ENCODE peak calls at places on chromosomes 11 and 22, in ten cellular contexts. T is WERI-Rb-1, P is tibial nerve, U is prostate gland, V is fibroblast of mammary gland, M is neural progenitor cell, I is AG10803, B is fibroblast of lung, H is body of pancreas, D is AG04450. F is an unnamed sample.

GRCh38 chr11:45285931-45286632 is at the start of gene SYT13:
- DNase-seq in T (peak; percentile 91), P (no peak), U (peak; percentile 60), V (no peak), M (peak; percentile 90), I (no peak), B (peak; percentile 13), H (peak; percentile 75), D (no peak), F (no peak)

GRCh38 chr11:70872950-70873735 is 379.2 kb downstream of the SHANK2 start:
- DNase-seq in T (no peak), P (no peak), U (no peak), V (no peak), M (peak; percentile 36), I (no peak), B (no peak), H (no peak), D (no peak), F (no peak)

GRCh38 chr11:2944530-2944929 is 15.3 kb upstream of the PHLDA2 start:
- DNase-seq in T (no peak), P (no peak), U (no peak), V (no peak), M (no peak), I (no peak), B (peak; percentile 52), H (no peak), D (no peak), F (no peak)

GRCh38 chr11:78809931-78810481 is 235.3 kb upstream of the NARS2 start:
- DNase-seq in T (no peak), P (no peak), U (peak; percentile 17), V (peak; percentile 37), M (no peak), I (peak; percentile 55), B (no peak), H (no peak), D (peak; percentile 86), F (peak; percentile 79)

GRCh38 chr11:2929511-2929879 is 275 bp upstream of the PHLDA2 start:
- DNase-seq in T (no peak), P (no peak), U (peak; percentile 68), V (peak; percentile 70), M (peak; percentile 57), I (peak; percentile 72), B (peak; percentile 77), H (peak; percentile 75), D (no peak), F (peak; percentile 86)

GRCh38 chr11:122261546-122261945 is 145.5 kb upstream of the BLID start:
- DNase-seq in T (no peak), P (no peak), U (no peak), V (peak; percentile 11), M (no peak), I (no peak), B (no peak), H (no peak), D (no peak), F (peak; percentile 13)

GRCh38 chr11:32698579-32698978 is 95.9 kb downstream of the CCDC73 start:
- DNase-seq in T (no peak), P (no peak), U (no peak), V (no peak), M (no peak), I (no peak), B (peak; percentile 1), H (no peak), D (no peak), F (no peak)

GRCh38 chr11:79007811-79008294 is 433.0 kb downstream of the TENM4 start:
- DNase-seq in T (no peak), P (no peak), U (no peak), V (no peak), M (no peak), I (no peak), B (no peak), H (no peak), D (no peak), F (no peak)

GRCh38 chr11:109728056-109728455 is 306.1 kb downstream of the C11orf87 start:
- DNase-seq in T (no peak), P (no peak), U (no peak), V (no peak), M (no peak), I (no peak), B (peak; percentile 13), H (no peak), D (no peak), F (no peak)

GRCh38 chr11:102293873-102294601 is 23.2 kb upstream of the BIRC3 start:
- DNase-seq in T (no peak), P (no peak), U (peak; percentile 20), V (peak; percentile 66), M (peak; percentile 41), I (peak; percentile 69), B (peak; percentile 56), H (no peak), D (no peak), F (peak; percentile 64)

GRCh38 chr22:38795569-38795968 is 1.6 kb upstream of the DNAL4 start:
- DNase-seq in T (no peak), P (no peak), U (no peak), V (no peak), M (no peak), I (no peak), B (no peak), H (no peak), D (no peak), F (no peak)

GRCh38 chr11:124195419-124195734 is 12.2 kb downstream of the OR10D3 start:
- DNase-seq in T (no peak), P (no peak), U (no peak), V (no peak), M (no peak), I (no peak), B (no peak), H (no peak), D (no peak), F (no peak)
- TF ChIP-seq CTCF in T (no peak), P (no peak), U (no peak), V (no peak), M (no peak), I (no peak), B (no peak), H (no peak), D (no peak), F (no peak)

DNA sequence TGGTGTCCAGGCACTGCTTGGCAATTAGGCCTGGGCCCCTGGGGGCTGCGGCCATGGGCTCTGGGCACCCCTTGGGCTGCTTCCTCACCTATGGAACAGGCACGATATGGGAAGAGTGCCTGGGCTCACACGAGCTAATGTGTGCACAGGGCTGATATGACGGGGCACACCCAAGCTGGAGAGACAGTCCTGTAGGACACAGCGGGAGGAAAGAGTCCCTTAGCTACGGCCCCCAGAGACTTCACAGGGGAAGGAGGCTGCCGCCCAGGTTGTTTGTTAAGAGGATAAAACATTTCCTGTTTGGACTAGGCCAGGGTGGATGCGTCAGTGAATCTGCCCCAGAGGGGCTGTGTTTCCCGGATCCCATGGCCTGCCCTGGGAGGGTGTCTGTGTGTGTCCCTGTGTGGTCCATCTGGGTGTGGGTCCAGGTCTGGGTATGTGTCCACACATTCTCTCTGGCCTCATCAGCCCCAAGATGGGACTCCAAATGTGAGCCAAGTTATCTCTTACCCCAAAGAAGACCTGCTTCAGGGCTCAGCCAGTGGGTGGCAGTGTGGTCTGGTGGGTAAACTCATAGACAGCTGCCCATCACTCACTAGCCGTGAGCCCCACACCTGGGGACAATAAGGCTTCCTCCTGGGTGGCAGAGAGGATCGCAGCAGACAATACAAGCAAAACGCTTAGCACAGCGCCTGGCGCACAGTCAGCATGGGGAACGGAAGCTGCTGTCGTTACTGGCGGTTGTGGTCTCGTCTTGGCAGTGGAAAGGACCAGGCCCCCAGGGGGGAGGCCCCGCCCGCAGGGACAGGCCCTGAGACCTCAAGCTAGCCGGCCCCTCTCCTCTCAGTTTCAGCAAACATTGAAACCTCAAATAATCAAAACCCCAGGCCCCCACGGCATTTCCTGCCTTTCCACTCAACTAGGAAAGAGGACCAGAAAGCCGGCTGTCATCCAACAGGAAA is 3.2 kb upstream of the EMID1 start:
- DNase-seq in T (peak; percentile 40), P (peak; percentile 30), U (no peak), V (peak; percentile 5), M (peak; percentile 65), I (peak; percentile 49), B (peak; percentile 57), H (peak; percentile 18), D (no peak), F (peak; percentile 52)
- TF ChIP-seq CTCF in T (peak; percentile 65), P (peak; percentile 11), U (no peak), V (peak; percentile 9), M (peak; percentile 53), I (peak; percentile 46), B (peak; percentile 8), H (peak; percentile 38), D (peak; percentile 42), F (peak; percentile 29)

GRCh38 chr11:96161271-96162089 is 181.5 kb downstream of the MAML2 start:
- DNase-seq in T (no peak), P (no peak), U (no peak), V (peak; percentile 68), M (no peak), I (peak; percentile 48), B (peak; percentile 70), H (no peak), D (no peak), F (peak; percentile 80)
- TF ChIP-seq CTCF in T (no peak), P (no peak), U (no peak), V (no peak), M (no peak), I (no peak), B (no peak), H (no peak), D (no peak), F (no peak)

GRCh38 chr22:29315286-29316195 is at the start of gene RASL10A:
- DNase-seq in T (peak; percentile 41), P (no peak), U (no peak), V (no peak), M (peak; percentile 69), I (no peak), B (no peak), H (no peak), D (no peak), F (no peak)

GRCh38 chr22:29325356-29325755 is 9.9 kb upstream of the RASL10A start:
- DNase-seq in T (no peak), P (no peak), U (no peak), V (no peak), M (no peak), I (no peak), B (no peak), H (no peak), D (no peak), F (no peak)

GRCh38 chr22:29319072-29319471 is 3.6 kb upstream of the RASL10A start:
- DNase-seq in T (no peak), P (no peak), U (no peak), V (no peak), M (no peak), I (no peak), B (no peak), H (no peak), D (no peak), F (no peak)

GRCh38 chr22:29316429-29316828 is 932 bp upstream of the RASL10A start:
- DNase-seq in T (no peak), P (no peak), U (no peak), V (no peak), M (no peak), I (no peak), B (no peak), H (no peak), D (no peak), F (no peak)

GRCh38 chr22:29320546-29320945 is 5.0 kb upstream of the RASL10A start:
- DNase-seq in T (no peak), P (no peak), U (no peak), V (no peak), M (no peak), I (no peak), B (no peak), H (no peak), D (no peak), F (no peak)
- TF ChIP-seq CTCF in T (peak; percentile 26), P (no peak), U (no peak), V (no peak), M (no peak), I (peak; percentile 11), B (no peak), H (no peak), D (peak; percentile 15), F (peak; percentile 16)